ENCODE peak calls at places on chromosomes 12 and 14, in ten cellular contexts. U is lower leg skin; X is activated T-cell treated with anti-CD3 and anti-CD28 coated beads, Interleukin-2, amount 50 U/mL, for 72 hours; M is GF-D8; E is Calu3; Y is gastrocnemius medialis; V is Kasumi-1; F is GM12892; W is LoVo; K is D341Med. G is an unnamed sample.

GRCh38 chr14:38129705-38130104 is 78.0 kb upstream of the SSTR1 start:
- DNase-seq in U (no peak), X (peak), M (no peak), E (no peak), Y (no peak), V (no peak), F (no peak), W (no peak), K (no peak), G (no peak)

GRCh38 chr12:4242595-4242994 is 31.0 kb upstream of the CCND2 start:
- DNase-seq in U (no peak), X (no peak), M (no peak), E (no peak), Y (no peak), V (no peak), F (no peak), W (no peak), K (no peak), G (no peak)

GRCh38 chr12:107536613-107537012 is 149.0 kb upstream of the PWP1 start:
- DNase-seq in U (no peak), X (no peak), M (no peak), E (no peak), Y (no peak), V (no peak), F (no peak), W (no peak), K (no peak), G (no peak)

GRCh38 chr12:131850856-131851559 is 22.8 kb downstream of the MMP17 start:
- DNase-seq in U (no peak), X (peak), M (no peak), E (peak), Y (no peak), V (peak), F (no peak), W (peak), K (no peak), G (no peak)

GRCh38 chr12:103799504-103800251 is 41.4 kb downstream of the NT5DC3 start:
- DNase-seq in U (no peak), X (no peak), M (peak), E (peak), Y (peak), V (peak), F (no peak), W (peak), K (no peak), G (no peak)

GRCh38 chr12:31651893-31652521 is 7.5 kb upstream of the ETFBKMT start:
- DNase-seq in U (no peak), X (no peak), M (no peak), E (no peak), Y (no peak), V (no peak), F (no peak), W (no peak), K (peak), G (no peak)

GRCh38 chr14:93207468-93208308 is 632 bp downstream of the UBR7 start:
- DNase-seq in U (no peak), X (peak), M (no peak), E (peak), Y (no peak), V (peak), F (no peak), W (peak), K (peak), G (no peak)

GRCh38 chr12:45284096-45284901 is 68.4 kb downstream of the ANO6 start:
- DNase-seq in U (no peak), X (no peak), M (no peak), E (peak), Y (no peak), V (no peak), F (no peak), W (peak), K (peak), G (no peak)

GRCh38 chr14:35342160-35343010 is 50.2 kb downstream of the PSMA6 start:
- DNase-seq in U (no peak), X (no peak), M (no peak), E (no peak), Y (peak), V (no peak), F (no peak), W (no peak), K (peak), G (no peak)

GRCh38 chr12:93363854-93364297 is 13.8 kb upstream of the NUDT4 start:
- DNase-seq in U (no peak), X (no peak), M (no peak), E (no peak), Y (no peak), V (peak), F (no peak), W (no peak), K (no peak), G (peak)

G was measured in CMK.